ENCODE peak calls at places on chromosomes 2 and 18, in five cellular contexts. N, J, F, R and Q are unnamed samples.

GRCh38 chr18:61129001-61129400 is 204.2 kb upstream of the CDH20 start:
- DNase-seq in N (no peak), R (peak), F (no peak), J (no peak), Q (no peak)

GRCh38 chr2:54479422-54479821 is 23.3 kb downstream of the SPTBN1 start:
- DNase-seq in J (no peak), R (no peak), F (peak), N (no peak), Q (no peak)

GRCh38 chr18:54983041-54983686 is 23.9 kb upstream of the CCDC68 start:
- DNase-seq in J (no peak), R (peak), F (peak), N (peak), Q (no peak)

GRCh38 chr18:24398515-24398914 is 891 bp upstream of the OSBPL1A start:
- DNase-seq in R (no peak), J (no peak), F (peak), N (no peak), Q (peak)

GRCh38 chr2:181085729-181086128 is 105.3 kb downstream of the UBE2E3 start:
- DNase-seq in R (no peak), J (no peak), N (no peak), F (no peak), Q (no peak)

GRCh38 chr2:195706161-195706900 is 49.3 kb downstream of the SLC39A10 start:
- DNase-seq in F (peak), J (no peak), R (peak), N (peak), Q (no peak)

GRCh38 chr18:63192171-63192884 is 127.2 kb downstream of the BCL2 start:
- DNase-seq in N (no peak), J (no peak), F (no peak), R (no peak), Q (no peak)

GRCh38 chr2:53672881-53673522 is 94.6 kb upstream of the CHAC2 start:
- DNase-seq in F (peak), N (no peak), J (no peak), R (peak), Q (no peak)

GRCh38 chr2:232854082-232854481 is 16.0 kb upstream of the SNORC start:
- DNase-seq in N (no peak), R (no peak), F (peak), J (no peak), Q (no peak)

GRCh38 chr2:43086451-43087221 is 139.8 kb downstream of the ZFP36L2 start:
- DNase-seq in F (peak), R (peak), N (no peak), J (no peak), Q (no peak)

GRCh38 chr2:71665168-71666093 is 212.1 kb downstream of the DYSF start:
- DNase-seq in R (no peak), N (no peak), J (no peak), F (no peak), Q (peak)

GRCh38 chr2:156088598-156088997 is 243.9 kb downstream of the NR4A2 start:
- DNase-seq in N (no peak), F (peak), J (no peak), R (no peak), Q (no peak)

GRCh38 chr2:173149491-173149890 is 73.8 kb downstream of the MAP3K20 start:
- DNase-seq in R (peak), F (peak), N (no peak), J (no peak), Q (no peak)

GRCh38 chr2:160680294-160680693 is 186.7 kb upstream of the RBMS1 start:
- DNase-seq in N (no peak), J (no peak), F (no peak), R (no peak), Q (no peak)

GRCh38 chr2:135974036-135974435 is 11.4 kb downstream of the DARS1 start:
- DNase-seq in N (no peak), R (no peak), F (no peak), J (no peak), Q (no peak)

GRCh38 chr2:49857371-49858112 is 703.2 kb upstream of the FSHR start:
- DNase-seq in N (no peak), R (no peak), J (no peak), F (no peak), Q (no peak)

GRCh38 chr2:49858657-49859056 is 704.3 kb upstream of the FSHR start:
- DNase-seq in R (no peak), F (no peak), J (no peak), N (no peak), Q (no peak)

GRCh38 chr2:49860170-49860569 is 705.9 kb upstream of the FSHR start:
- DNase-seq in R (no peak), J (no peak), F (no peak), N (no peak), Q (no peak)

GRCh38 chr2:49860834-49861233 is 706.5 kb upstream of the FSHR start:
- DNase-seq in N (no peak), R (no peak), J (no peak), F (no peak), Q (no peak)

GRCh38 chr2:49858113-49858490 is 703.8 kb upstream of the FSHR start:
- DNase-seq in F (no peak), J (no peak), R (no peak), N (no peak), Q (no peak)
- H2BK12ac ChIP-seq in F (no peak), J (no peak), R (no peak), N (no peak), Q (no peak)

GRCh38 chr2:168116448-168116847 is 130.9 kb downstream of the STK39 start:
- DNase-seq in J (no peak), N (no peak), F (peak), R (no peak), Q (peak)
- H2AFZ ChIP-seq in J (no peak), N (no peak), F (no peak), R (no peak), Q (no peak)

GRCh38 chr2:238025741-238026360 is 35.0 kb upstream of the SCLY start:
- DNase-seq in J (no peak), N (no peak), R (no peak), F (no peak), Q (no peak)
- H2BK12ac ChIP-seq in J (no peak), N (no peak), R (no peak), F (no peak), Q (no peak)

GRCh38 chr2:177622516-177622915 is 229.9 kb downstream of the AGPS start:
- DNase-seq in F (no peak), N (no peak), J (no peak), R (no peak), Q (peak)

GRCh38 chr2:177628817-177629216 is 236.2 kb downstream of the AGPS start:
- DNase-seq in R (no peak), J (no peak), F (no peak), N (no peak), Q (no peak)

GRCh38 chr2:177631702-177632101 is 239.1 kb downstream of the AGPS start:
- DNase-seq in F (no peak), R (no peak), J (no peak), N (no peak), Q (no peak)

GRCh38 chr2:177629357-177630000 is 236.9 kb downstream of the AGPS start:
- DNase-seq in F (no peak), R (no peak), J (no peak), N (no peak), Q (no peak)

GRCh38 chr2:177625744-177626655 is 233.4 kb downstream of the AGPS start:
- DNase-seq in R (no peak), F (no peak), N (no peak), J (no peak), Q (peak)
- H2AFZ ChIP-seq in R (no peak), F (no peak), N (peak), J (peak), Q (peak)

GRCh38 chr2:85019121-85019520 is 48.2 kb downstream of the KCMF1 start:
- DNase-seq in F (no peak), R (peak), N (no peak), J (no peak), Q (no peak)
- H2BK12ac ChIP-seq in F (no peak), R (no peak), N (no peak), J (no peak), Q (no peak)

GRCh38 chr2:217075225-217075802 is 215.4 kb upstream of the TNP1 start:
- DNase-seq in J (no peak), F (peak), R (no peak), N (no peak), Q (no peak)
- H2AFZ ChIP-seq in J (peak), F (no peak), R (no peak), N (peak), Q (no peak)

DNA sequence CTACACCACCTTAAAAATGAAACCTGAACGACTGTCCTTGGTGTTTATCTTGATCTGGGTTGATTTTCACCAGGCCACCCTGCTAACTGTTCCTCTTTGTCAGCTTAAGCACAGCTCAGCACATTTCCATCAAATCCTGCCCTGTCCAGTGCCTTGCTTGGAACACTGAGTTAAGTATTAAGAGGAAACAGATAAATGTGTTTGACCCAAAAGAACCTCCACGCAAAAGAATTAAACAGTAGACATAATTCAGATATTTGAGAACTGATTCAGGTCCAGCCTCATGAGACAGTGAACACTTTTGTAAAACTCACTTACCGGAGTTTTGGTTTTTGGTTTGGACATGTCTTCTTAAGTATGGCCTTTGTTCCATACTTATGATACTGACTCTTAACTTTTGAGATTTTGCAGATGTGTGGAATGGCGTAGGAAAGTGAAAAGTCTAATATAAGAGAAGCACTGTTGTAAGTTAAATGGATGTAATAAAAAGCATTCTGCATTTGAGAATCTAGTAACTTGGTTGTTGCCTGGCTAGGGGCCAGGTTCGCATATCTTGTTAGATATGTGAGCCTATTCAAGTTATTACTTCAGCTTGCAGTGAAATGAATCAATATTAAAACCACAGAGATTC is 88.9 kb upstream of the SERPINE2 start:
- DNase-seq in J (no peak), R (no peak), N (no peak), F (peak), Q (no peak)
- H2BK12ac ChIP-seq in J (no peak), R (no peak), N (no peak), F (no peak), Q (no peak)

GRCh38 chr2:229586746-229587705 is 127.3 kb downstream of the DNER start:
- DNase-seq in F (peak), J (peak), N (peak), R (peak), Q (peak)
- H2AFZ ChIP-seq in F (no peak), J (peak), N (peak), R (no peak), Q (peak)

GRCh38 chr2:190458352-190459107 is 50.4 kb downstream of the MFSD6 start:
- DNase-seq in N (no peak), J (no peak), R (no peak), F (no peak), Q (no peak)
- H2BK12ac ChIP-seq in N (no peak), J (no peak), R (no peak), F (no peak), Q (no peak)

GRCh38 chr2:174858745-174859144 is 94.5 kb upstream of the CHRNA1 start:
- DNase-seq in R (no peak), J (no peak), N (no peak), F (peak), Q (no peak)
- H2AFZ ChIP-seq in R (no peak), J (no peak), N (no peak), F (no peak), Q (no peak)